ENCODE peak calls at places on chromosomes 12 and 14, in five cellular contexts. C, Q, L, B and H are unnamed samples.

GRCh38 chr14:50774542-50775267 is 56.3 kb downstream of the NIN start:
- DNase-seq in C (no peak), Q (no peak), L (no peak), B (no peak), H (no peak)

GRCh38 chr12:80422549-80422948 is 21.5 kb upstream of the PTPRQ start:
- DNase-seq in C (no peak), Q (no peak), L (no peak), B (no peak), H (no peak)

GRCh38 chr12:107584523-107584922 is 101.1 kb upstream of the PWP1 start:
- DNase-seq in C (no peak), Q (no peak), L (no peak), B (no peak), H (no peak)

GRCh38 chr12:25655702-25656101 is 102.6 kb upstream of the LMNTD1 start:
- DNase-seq in C (no peak), Q (no peak), L (no peak), B (no peak), H (no peak)

GRCh38 chr14:23559010-23559920 is 3.2 kb downstream of the THTPA start:
- DNase-seq in C (no peak), Q (no peak), L (peak; percentile 49), B (peak; percentile 39), H (no peak)

GRCh38 chr14:73786942-73787759 is 64.5 kb upstream of the PTGR2 start:
- DNase-seq in C (peak; percentile 83), Q (peak; percentile 91), L (peak; percentile 66), B (peak; percentile 76), H (no peak)

GRCh38 chr14:65948302-65948701 is 535.8 kb downstream of the FUT8 start:
- DNase-seq in C (no peak), Q (no peak), L (no peak), B (no peak), H (no peak)

GRCh38 chr14:99093532-99094517 is 178.2 kb downstream of the BCL11B start:
- DNase-seq in C (no peak), Q (no peak), L (no peak), B (no peak), H (no peak)

GRCh38 chr12:121423682-121424631 is 24.0 kb downstream of the RNF34 start:
- DNase-seq in C (no peak), Q (no peak), L (no peak), B (no peak), H (no peak)

GRCh38 chr12:10182662-10183061 is 3.8 kb downstream of the TMEM52B start:
- DNase-seq in C (no peak), Q (no peak), L (no peak), B (no peak), H (no peak)

GRCh38 chr12:94980577-94980976 is 22.9 kb downstream of the NDUFA12 start:
- DNase-seq in C (no peak), Q (no peak), L (no peak), B (no peak), H (no peak)

GRCh38 chr12:121365416-121366062 is 13.3 kb upstream of the ANAPC5 start:
- DNase-seq in C (no peak), Q (no peak), L (no peak), B (no peak), H (no peak)

GRCh38 chr14:99668998-99669314 is 15.1 kb upstream of the CYP46A1 start:
- DNase-seq in C (no peak), Q (no peak), L (no peak), B (no peak), H (no peak)

GRCh38 chr14:104983231-104983721 is 2.3 kb upstream of the CLBA1 start:
- DNase-seq in C (no peak), Q (peak; percentile 59), L (no peak), B (no peak), H (no peak)

GRCh38 chr12:108861878-108862587 is 4.7 kb upstream of the SSH1 start:
- DNase-seq in C (no peak), Q (no peak), L (peak; percentile 64), B (no peak), H (no peak)

GRCh38 chr12:89064780-89065179 is 287.5 kb downstream of the DUSP6 start:
- DNase-seq in C (no peak), Q (no peak), L (no peak), B (no peak), H (no peak)

GRCh38 chr12:1518763-1519516 is 75.4 kb downstream of the FBXL14 start:
- DNase-seq in C (no peak), Q (no peak), L (no peak), B (no peak), H (no peak)

GRCh38 chr14:60720962-60721330 is 3.2 kb downstream of the SIX4 start:
- DNase-seq in C (no peak), Q (no peak), L (no peak), B (no peak), H (no peak)

GRCh38 chr12:76698966-76699365 is 64.9 kb upstream of the ZDHHC17 start:
- DNase-seq in C (no peak), Q (no peak), L (no peak), B (no peak), H (no peak)

GRCh38 chr12:78406776-78407335 is 457.7 kb upstream of the SYT1 start:
- DNase-seq in C (no peak), Q (no peak), L (no peak), B (no peak), H (no peak)

GRCh38 chr12:45302621-45303020 is 86.7 kb downstream of the ANO6 start:
- DNase-seq in C (no peak), Q (no peak), L (no peak), B (no peak), H (no peak)

GRCh38 chr14:37622231-37622923 is 26.9 kb downstream of the TTC6 start:
- DNase-seq in C (no peak), Q (peak; percentile 68), L (no peak), B (no peak), H (no peak)

GRCh38 chr14:104145826-104146642 is 7.6 kb downstream of the KIF26A start:
- DNase-seq in C (peak; percentile 28), Q (peak; percentile 57), L (no peak), B (no peak), H (no peak)

GRCh38 chr12:22312336-22312735 is 22.2 kb downstream of the ST8SIA1 start:
- DNase-seq in C (peak; percentile 55), Q (no peak), L (peak; percentile 25), B (no peak), H (no peak)

GRCh38 chr12:66387067-66387466 is 84.8 kb downstream of the HELB start:
- DNase-seq in C (no peak), Q (no peak), L (no peak), B (no peak), H (no peak)

GRCh38 chr12:105288311-105288996 is 42.0 kb upstream of the C12orf75 start:
- DNase-seq in C (no peak), Q (no peak), L (no peak), B (no peak), H (no peak)

GRCh38 chr14:46488374-46488773 is 163.2 kb downstream of the RPL10L start:
- DNase-seq in C (no peak), Q (no peak), L (no peak), B (no peak), H (no peak)

GRCh38 chr14:46487582-46488350 is 163.8 kb downstream of the RPL10L start:
- DNase-seq in C (no peak), Q (no peak), L (no peak), B (no peak), H (no peak)

DNA sequence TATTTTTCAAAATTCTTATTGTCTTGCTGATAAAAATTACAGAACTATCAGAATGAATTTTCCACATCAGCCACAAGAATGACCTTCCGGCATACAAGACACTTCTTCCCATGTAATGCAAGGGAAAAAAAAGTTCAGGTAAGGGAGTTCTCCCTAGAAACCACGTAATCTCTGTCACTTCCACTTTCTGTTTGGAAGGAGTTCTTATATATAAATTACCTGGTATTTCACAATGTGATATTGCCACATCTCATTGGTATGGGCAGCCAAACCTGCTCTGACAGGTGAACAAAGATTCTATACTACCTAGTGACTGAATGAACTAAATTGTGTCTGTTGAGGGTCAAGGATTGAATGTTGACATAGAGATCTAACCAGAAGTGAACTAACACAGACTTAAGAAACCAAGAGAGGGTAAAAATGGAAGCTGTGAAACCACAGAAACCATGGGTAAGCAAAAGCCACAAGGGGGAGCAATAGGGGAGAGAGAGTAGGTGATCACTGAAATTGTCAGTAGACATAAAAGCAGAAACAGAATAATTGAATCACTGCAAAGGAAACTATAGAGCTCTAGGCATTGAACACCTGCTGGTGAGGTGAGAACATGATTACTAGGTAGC is 161.3 kb downstream of the RPL10L start:
- DNase-seq in C (no peak), Q (no peak), L (peak; percentile 18), B (no peak), H (no peak)
- TF ChIP-seq CTCF in C (no peak), Q (no peak), L (no peak), B (no peak), H (peak; percentile 27)

DNA sequence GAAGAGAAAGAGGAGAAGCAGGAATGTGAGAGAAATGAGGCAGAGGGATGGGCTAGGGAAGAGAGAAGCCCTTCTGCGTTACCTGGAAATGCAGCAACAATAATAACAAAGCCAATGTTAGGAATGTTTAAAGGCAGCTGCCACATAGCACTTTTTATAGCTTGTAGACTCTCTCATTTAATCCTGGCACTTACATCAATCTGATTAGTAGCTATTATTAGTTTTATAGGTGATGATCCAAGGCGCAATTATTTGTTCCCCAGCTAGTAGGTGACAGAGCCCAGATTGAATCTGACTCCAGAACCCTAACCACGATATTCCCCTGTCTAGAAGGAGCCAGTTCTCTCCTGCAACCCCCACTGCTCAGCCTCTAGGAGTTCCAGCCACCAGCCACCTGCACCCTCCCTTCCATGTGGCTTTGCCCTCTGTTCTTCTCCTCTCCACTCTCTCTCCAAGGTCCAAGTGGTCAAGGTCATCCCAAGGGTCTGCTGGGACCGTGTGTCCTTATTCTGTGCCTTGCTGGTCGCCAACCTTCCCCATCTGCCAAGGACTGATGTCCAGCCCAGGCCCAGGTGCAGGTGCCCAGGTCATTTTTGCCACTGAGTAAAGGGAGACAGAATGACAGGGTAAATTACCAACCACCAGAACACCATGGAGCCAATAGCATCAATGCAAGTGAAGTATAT is 29.4 kb upstream of the CIPC start:
- DNase-seq in C (no peak), Q (no peak), L (no peak), B (no peak), H (no peak)
- TF ChIP-seq CTCF in C (peak; percentile 0), Q (no peak), L (no peak), B (no peak), H (no peak)

GRCh38 chr12:52023976-52024688 is 17.4 kb downstream of the TAMALIN start:
- DNase-seq in C (no peak), Q (no peak), L (no peak), B (no peak), H (no peak)
- TF ChIP-seq CTCF in C (peak; percentile 45), Q (no peak), L (no peak), B (peak; percentile 40), H (no peak)

DNA sequence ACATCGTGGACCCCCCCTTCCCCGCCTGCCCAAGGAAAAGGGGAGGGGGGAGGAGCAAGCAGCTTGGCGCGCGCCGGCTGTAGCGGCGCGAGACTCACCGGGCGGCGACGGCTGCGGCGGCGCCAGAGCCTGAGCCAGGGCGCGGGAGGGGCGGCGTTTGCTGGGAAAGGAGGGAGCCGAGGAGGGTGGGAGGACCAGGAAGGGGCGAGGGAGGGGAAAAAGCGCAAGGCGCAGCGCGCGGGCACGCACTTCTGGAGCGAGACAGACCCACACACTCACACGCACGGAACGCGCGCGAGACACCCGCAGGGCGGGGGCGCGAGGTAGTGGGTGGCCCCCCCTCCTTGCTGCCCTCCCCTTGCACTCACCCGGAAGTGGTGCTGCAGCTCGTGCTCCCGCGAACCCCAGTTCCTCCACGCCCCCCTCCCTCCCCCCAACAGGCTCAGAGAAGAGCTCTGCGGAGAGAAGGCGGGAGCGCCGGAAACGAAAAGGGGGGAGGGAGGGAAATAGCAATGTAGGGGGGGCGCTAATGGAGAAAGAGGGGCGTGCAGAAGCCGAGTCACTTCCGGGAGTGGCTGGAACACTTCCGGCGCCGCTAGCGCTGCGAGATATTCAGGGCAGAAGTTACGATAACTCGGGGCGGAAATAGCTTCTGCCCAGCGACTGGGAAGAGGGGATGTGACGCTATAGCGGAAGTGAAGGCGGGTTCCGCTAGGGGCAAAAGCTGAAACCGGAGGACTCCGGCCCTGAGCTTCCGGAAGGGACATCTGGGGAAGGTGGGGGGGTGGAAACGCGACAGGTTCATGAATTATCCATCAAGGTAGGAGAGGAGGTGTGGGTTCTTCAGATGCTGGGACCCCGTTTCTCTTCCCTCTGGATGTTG is at the start of gene ZNF384:
- DNase-seq in C (peak; percentile 99), Q (peak; percentile 99), L (peak; percentile 98), B (peak; percentile 98), H (peak; percentile 82)
- TF ChIP-seq CTCF in C (no peak), Q (peak; percentile 16), L (no peak), B (no peak), H (no peak)